ENCODE peak calls at places on chromosomes 6 and 20, in ten cellular contexts. Y, V, W, O, I, P, G, L, B and A are unnamed samples.

GRCh38 chr6:71419217-71419953 is 130.8 kb downstream of the OGFRL1 start:
- DNase-seq in I (no peak), W (peak), V (no peak), O (no peak), B (no peak), P (peak), L (peak), Y (no peak), G (no peak), A (no peak)

GRCh38 chr6:33850869-33851541 is 47.2 kb upstream of the MLN start:
- DNase-seq in B (no peak), L (no peak), G (no peak), O (no peak), P (no peak), Y (no peak), W (no peak), V (no peak), I (no peak), A (no peak)

GRCh38 chr6:72530750-72531149 is 91.1 kb upstream of the KCNQ5 start:
- DNase-seq in I (no peak), L (no peak), B (no peak), G (no peak), O (no peak), P (no peak), V (no peak), Y (no peak), W (no peak), A (no peak)

GRCh38 chr20:9280654-9281053 is 211.8 kb downstream of the PLCB4 start:
- DNase-seq in G (no peak), O (peak), L (no peak), Y (no peak), I (no peak), P (peak), W (peak), B (peak), V (no peak), A (no peak)

GRCh38 chr6:13767121-13767794 is 47.1 kb downstream of the MCUR1 start:
- DNase-seq in V (peak), B (peak), P (peak), O (no peak), G (peak), I (peak), L (no peak), Y (no peak), W (peak), A (peak)

GRCh38 chr6:83192871-83193746 is at the start of the genes PGM3 and RWDD2A:
- DNase-seq in P (peak), G (peak), V (peak), I (peak), L (peak), W (peak), B (peak), Y (peak), O (peak), A (peak)

GRCh38 chr6:139981810-139982550 is 607.5 kb upstream of the CITED2 start:
- DNase-seq in P (peak), W (peak), V (no peak), I (no peak), Y (no peak), O (no peak), L (peak), G (no peak), B (peak), A (no peak)

GRCh38 chr6:7721654-7722053 is 4.2 kb upstream of the BMP6 start:
- DNase-seq in W (peak), P (peak), B (no peak), G (no peak), I (no peak), O (no peak), V (no peak), L (no peak), Y (no peak), A (no peak)

GRCh38 chr20:2871111-2871465 is 2.2 kb upstream of the PTPRA start:
- DNase-seq in O (no peak), P (peak), V (no peak), G (no peak), B (no peak), W (peak), Y (no peak), L (no peak), I (no peak), A (no peak)

GRCh38 chr20:9286501-9286900 is 217.6 kb downstream of the PLCB4 start:
- DNase-seq in P (peak), Y (no peak), O (no peak), L (no peak), B (peak), G (no peak), V (no peak), W (no peak), I (no peak), A (no peak)

GRCh38 chr6:45126033-45126432 is 202.1 kb upstream of the RUNX2 start:
- DNase-seq in G (no peak), V (no peak), O (no peak), Y (no peak), B (no peak), I (no peak), W (no peak), P (no peak), L (no peak), A (no peak)

GRCh38 chr20:8232332-8232731 is 100.3 kb downstream of the PLCB1 start:
- DNase-seq in P (no peak), W (no peak), V (no peak), I (no peak), G (no peak), B (no peak), Y (no peak), O (no peak), L (no peak), A (no peak)

GRCh38 chr6:89034586-89035251 is 45.8 kb upstream of the PNRC1 start:
- DNase-seq in I (peak), G (no peak), B (no peak), Y (no peak), O (no peak), P (peak), W (peak), V (peak), L (no peak), A (no peak)

GRCh38 chr6:114747995-114748625 is 405.3 kb upstream of the HS3ST5 start:
- DNase-seq in L (peak), B (peak), V (peak), W (peak), P (peak), I (peak), Y (no peak), O (peak), G (no peak), A (peak)

GRCh38 chr6:34158876-34159275 is 13.0 kb upstream of the GRM4 start:
- DNase-seq in B (no peak), L (no peak), V (no peak), Y (no peak), P (no peak), W (no peak), G (no peak), I (no peak), O (no peak), A (no peak)

GRCh38 chr20:47792021-47792618 is 6.8 kb upstream of the SULF2 start:
- DNase-seq in P (peak), B (peak), O (peak), W (peak), Y (no peak), L (no peak), G (no peak), I (peak), V (peak), A (no peak)

GRCh38 chr20:51412991-51413471 is 129.5 kb downstream of the NFATC2 start:
- DNase-seq in W (peak), Y (no peak), P (peak), O (no peak), G (no peak), V (no peak), L (no peak), I (peak), B (peak), A (no peak)

GRCh38 chr20:62980970-62981369 is 25.8 kb downstream of the BHLHE23 start:
- DNase-seq in B (no peak), O (no peak), P (no peak), W (peak), L (peak), I (no peak), V (no peak), Y (no peak), G (peak), A (peak)

GRCh38 chr20:58433759-58434158 is 44.7 kb downstream of the VAPB start:
- DNase-seq in I (no peak), G (no peak), Y (no peak), O (no peak), W (peak), B (peak), P (peak), V (no peak), L (no peak), A (no peak)

GRCh38 chr20:41811456-41811855 is 193.3 kb upstream of the CHD6 start:
- DNase-seq in Y (no peak), W (no peak), G (no peak), L (no peak), I (no peak), B (no peak), V (no peak), O (no peak), P (no peak), A (no peak)

GRCh38 chr6:15403094-15403493 is 157.2 kb downstream of the JARID2 start:
- DNase-seq in L (no peak), Y (no peak), G (no peak), V (no peak), P (no peak), O (no peak), B (no peak), I (no peak), W (no peak), A (no peak)

GRCh38 chr20:5008743-5009142 is 7.4 kb upstream of the SLC23A2 start:
- DNase-seq in Y (no peak), G (no peak), O (no peak), P (peak), B (no peak), I (no peak), V (no peak), L (no peak), W (no peak), A (no peak)

GRCh38 chr6:68559716-68560115 is 75.4 kb upstream of the ADGRB3 start:
- DNase-seq in B (no peak), I (no peak), G (no peak), W (no peak), O (no peak), P (peak), L (peak), Y (no peak), V (no peak), A (no peak)

GRCh38 chr20:7094438-7094997 is 327.0 kb downstream of the BMP2 start:
- DNase-seq in W (no peak), L (peak), Y (no peak), O (no peak), G (no peak), V (no peak), I (no peak), P (peak), B (no peak), A (peak)

GRCh38 chr20:35650632-35651031 is 14.1 kb downstream of the CPNE1 start:
- DNase-seq in B (no peak), O (no peak), L (no peak), Y (no peak), G (no peak), V (no peak), P (no peak), W (no peak), I (no peak), A (no peak)